ENCODE peak calls at places on chromosomes 16 and 17, in four cellular contexts. S is PC-3, A is SK-N-SH, F is OCI-LY7. Z is an unnamed sample.

GRCh38 chr17:28811594-28812135 is 30.9 kb downstream of the FAM222B start:
- DNase-seq in S (peak; percentile 7), A (peak; percentile 15), F (peak; percentile 19), Z (peak; percentile 40)

GRCh38 chr17:1485311-1485747 is 7.2 kb downstream of the MYO1C start:
- DNase-seq in S (peak; percentile 17), A (peak; percentile 80), F (peak; percentile 52), Z (peak; percentile 87)

GRCh38 chr17:15119928-15120327 is 145.2 kb downstream of the PMP22 start:
- DNase-seq in S (no peak), A (no peak), F (no peak), Z (peak; percentile 76)

GRCh38 chr16:57152096-57153093 is 33.4 kb downstream of the PSME3IP1 start:
- DNase-seq in S (no peak), A (no peak), F (no peak), Z (no peak)

GRCh38 chr17:49746791-49747490 is 17.0 kb downstream of the FAM117A start:
- DNase-seq in S (no peak), A (no peak), F (peak; percentile 86), Z (no peak)

GRCh38 chr17:49914096-49914490 is 54.9 kb upstream of the DLX4 start:
- DNase-seq in S (no peak), A (no peak), F (no peak), Z (peak; percentile 60)

GRCh38 chr16:48558269-48558915 is 51.6 kb downstream of the N4BP1 start:
- DNase-seq in S (no peak), A (no peak), F (no peak), Z (no peak)

GRCh38 chr17:48484850-48485249 is 46.0 kb downstream of the HOXB1 start:
- DNase-seq in S (peak; percentile 94), A (no peak), F (no peak), Z (no peak)

GRCh38 chr17:2481760-2482159 is 29.9 kb downstream of the METTL16 start:
- DNase-seq in S (no peak), A (no peak), F (no peak), Z (peak; percentile 45)

GRCh38 chr17:33469911-33470310 is 176.8 kb upstream of the ASIC2 start:
- DNase-seq in S (no peak), A (no peak), F (no peak), Z (no peak)

GRCh38 chr16:84294196-84295142 is at the start of gene WFDC1:
- DNase-seq in S (no peak), A (peak; percentile 68), F (no peak), Z (peak; percentile 37)

GRCh38 chr17:41914358-41914766 is 4.4 kb downstream of the ACLY start:
- DNase-seq in S (no peak), A (no peak), F (no peak), Z (peak; percentile 46)

GRCh38 chr17:58337126-58337599 is 8.6 kb upstream of the TSPOAP1 start:
- DNase-seq in S (no peak), A (peak; percentile 32), F (peak; percentile 81), Z (no peak)

GRCh38 chr16:12833939-12834338 is 30.3 kb upstream of the CPPED1 start:
- DNase-seq in S (peak; percentile 71), A (peak; percentile 11), F (no peak), Z (peak; percentile 16)

GRCh38 chr16:65704866-65705265 is 583.0 kb upstream of the CDH11 start:
- DNase-seq in S (no peak), A (no peak), F (no peak), Z (peak; percentile 8)

GRCh38 chr17:74339537-74340195 is 13.6 kb downstream of the KIF19 start:
- DNase-seq in S (no peak), A (no peak), F (no peak), Z (no peak)

GRCh38 chr17:61352771-61353170 is 46.9 kb upstream of the TBX2 start:
- DNase-seq in S (no peak), A (no peak), F (no peak), Z (peak; percentile 39)

DNA sequence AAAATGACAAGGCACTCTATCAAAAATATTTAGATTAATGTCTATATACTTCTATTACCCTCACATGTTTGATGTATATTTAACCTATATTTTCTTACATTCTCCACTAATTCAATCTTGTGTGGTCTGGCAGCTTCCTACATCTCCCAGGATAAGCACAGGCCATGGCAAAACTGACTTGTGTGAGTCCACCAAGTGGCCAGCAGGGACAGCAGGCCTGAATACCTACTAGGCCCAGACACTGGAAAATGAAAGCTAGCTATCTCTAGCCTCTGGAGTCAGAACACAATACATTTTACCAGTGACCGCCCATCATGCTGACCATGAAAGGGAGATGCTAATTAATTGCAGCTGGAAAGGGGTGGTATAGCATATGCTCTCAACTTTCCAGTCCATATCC is 132.3 kb downstream of the PCTP start:
- DNase-seq in S (no peak), A (peak; percentile 7), F (no peak), Z (peak; percentile 38)
- TF ChIP-seq EZH2phosphoT487 in S (no peak), A (no peak), F (no peak), Z (no peak)

GRCh38 chr16:3292604-3293003 is 9.3 kb downstream of the ZNF263 start:
- DNase-seq in S (peak; percentile 20), A (no peak), F (no peak), Z (no peak)
- H3K9me3 ChIP-seq in S (peaks cover 12% of the 10 kb centered on the region), A (peaks cover 18% of the 10 kb centered on the region), F (no peaks in the 10 kb centered on the region), Z (peaks cover 34% of the 10 kb centered on the region)

GRCh38 chr16:11250091-11250785 is 5.8 kb downstream of the SOCS1 start:
- DNase-seq in S (peak; percentile 19), A (no peak), F (no peak), Z (no peak)

GRCh38 chr16:11252482-11252931 is 3.5 kb downstream of the SOCS1 start:
- DNase-seq in S (no peak), A (no peak), F (no peak), Z (no peak)

GRCh38 chr16:11249233-11250061 is 6.6 kb downstream of the SOCS1 start:
- DNase-seq in S (no peak), A (no peak), F (no peak), Z (no peak)

GRCh38 chr16:11251525-11252481 is 4.2 kb downstream of the SOCS1 start:
- DNase-seq in S (no peak), A (no peak), F (no peak), Z (no peak)

DNA sequence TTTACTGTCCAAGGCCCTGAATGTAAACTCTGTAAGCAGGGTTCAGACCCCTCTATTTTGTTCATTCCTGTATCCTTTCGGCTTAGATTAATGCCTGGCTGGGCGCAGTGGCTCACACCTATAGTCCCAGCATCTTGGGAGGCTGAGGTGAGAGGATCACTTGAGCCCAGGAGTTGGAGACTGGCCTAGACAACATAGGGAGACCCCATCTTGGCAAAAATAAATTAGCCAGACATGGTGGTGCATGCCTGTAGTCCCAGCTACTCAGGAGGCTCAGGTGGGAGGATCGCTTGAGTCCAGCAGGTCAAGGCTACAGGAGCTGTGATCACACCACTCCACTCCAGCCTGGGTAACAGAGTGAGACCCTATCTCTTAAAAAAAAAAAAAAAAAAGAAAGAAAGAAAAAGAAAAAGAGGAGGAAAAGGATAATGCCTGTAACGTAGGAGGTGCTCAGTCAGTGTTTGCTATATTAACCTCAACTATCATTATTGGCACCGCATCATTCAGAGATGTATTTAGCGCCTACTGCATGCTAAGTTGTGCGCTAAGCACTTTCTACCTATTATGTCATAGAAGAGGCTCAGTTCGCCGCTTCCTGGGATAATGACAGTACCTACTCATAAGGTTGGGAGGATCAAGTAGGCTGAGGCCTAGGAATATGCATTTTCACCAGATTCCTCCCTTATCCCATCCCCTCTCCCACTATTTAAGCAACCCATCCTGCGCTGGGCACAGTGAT is 5.0 kb downstream of the SOCS1 start:
- DNase-seq in S (no peak), A (no peak), F (no peak), Z (no peak)
- TF ChIP-seq EZH2phosphoT487 in S (no peak), A (no peak), F (no peak), Z (no peak)

GRCh38 chr16:71449020-71449419 is 7.2 kb upstream of the TLE7 start:
- DNase-seq in S (no peak), A (no peak), F (no peak), Z (no peak)
- H3K9me3 ChIP-seq in S (peaks cover 34% of the 10 kb centered on the region), A (peaks cover 42% of the 10 kb centered on the region), F (no peaks in the 10 kb centered on the region), Z (peaks cover 37% of the 10 kb centered on the region)

GRCh38 chr17:64183815-64184397 is 54.0 kb upstream of the ERN1 start:
- DNase-seq in S (peak; percentile 56), A (no peak), F (no peak), Z (no peak)
- TF ChIP-seq EZH2phosphoT487 in S (no peak), A (no peak), F (no peak), Z (no peak)

GRCh38 chr16:67200491-67200890 is 1.6 kb downstream of the ELMO3 start:
- DNase-seq in S (no peak), A (no peak), F (no peak), Z (no peak)

GRCh38 chr16:67204076-67204475 is 5.1 kb downstream of the ELMO3 start:
- DNase-seq in S (no peak), A (no peak), F (no peak), Z (no peak)

GRCh38 chr16:67202426-67202825 is 3.5 kb downstream of the ELMO3 start:
- DNase-seq in S (no peak), A (no peak), F (no peak), Z (no peak)

GRCh38 chr16:67201411-67202345 is 2.7 kb downstream of the ELMO3 start:
- DNase-seq in S (no peak), A (no peak), F (no peak), Z (no peak)

DNA sequence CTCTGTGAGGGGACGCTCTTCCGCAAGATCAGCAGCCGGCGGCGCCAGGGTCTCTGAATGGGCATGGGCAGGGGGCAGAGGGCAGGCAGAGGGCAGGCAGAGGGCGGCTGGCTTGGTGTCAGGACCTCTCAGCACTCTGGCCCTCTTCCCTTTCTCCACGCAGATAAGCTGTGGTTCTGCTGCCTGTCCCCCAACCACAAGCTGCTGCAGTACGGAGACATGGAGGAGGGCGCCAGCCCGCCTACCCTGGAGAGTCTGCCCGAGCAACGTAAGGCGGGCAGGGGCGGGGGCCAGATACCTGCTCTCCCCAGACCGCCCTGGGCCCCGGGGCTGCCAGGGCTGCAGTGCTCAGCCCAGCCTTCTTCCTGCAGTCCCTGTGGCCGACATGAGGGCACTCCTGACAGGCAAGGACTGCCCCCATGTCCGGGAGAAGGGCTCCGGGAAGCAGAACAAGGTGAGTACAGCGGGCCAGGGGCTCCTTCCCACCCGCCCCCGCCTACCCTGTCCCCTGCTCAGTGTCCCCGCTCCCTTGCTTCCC is 4.1 kb downstream of the ELMO3 start:
- DNase-seq in S (no peak), A (no peak), F (no peak), Z (no peak)
- H3K9me3 ChIP-seq in S (no peaks in the 10 kb centered on the region), A (no peaks in the 10 kb centered on the region), F (no peaks in the 10 kb centered on the region), Z (no peaks in the 10 kb centered on the region)

DNA sequence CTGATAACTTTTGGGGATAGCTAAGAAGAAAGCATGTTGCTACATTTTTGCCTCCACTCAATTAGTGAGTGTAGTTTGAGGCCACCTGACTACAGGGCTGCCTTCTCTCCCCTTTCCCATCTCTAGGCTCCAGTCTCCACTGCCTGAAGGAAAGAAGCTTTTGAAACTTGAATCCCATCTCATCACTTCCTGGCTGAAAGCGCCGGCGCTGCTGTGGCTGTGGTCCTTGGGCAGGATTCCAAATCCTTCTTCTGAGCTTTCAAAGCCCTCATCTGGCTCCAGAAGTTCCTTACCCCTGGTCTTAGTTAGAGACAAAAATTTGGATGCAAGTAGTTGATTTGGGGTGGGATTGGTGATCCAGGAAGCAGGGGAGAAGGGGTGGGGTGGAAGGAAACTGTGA is 119.4 kb downstream of the FOXL1 start:
- DNase-seq in S (no peak), A (no peak), F (no peak), Z (no peak)
- TF ChIP-seq EZH2phosphoT487 in S (no peak), A (no peak), F (no peak), Z (no peak)

DNA sequence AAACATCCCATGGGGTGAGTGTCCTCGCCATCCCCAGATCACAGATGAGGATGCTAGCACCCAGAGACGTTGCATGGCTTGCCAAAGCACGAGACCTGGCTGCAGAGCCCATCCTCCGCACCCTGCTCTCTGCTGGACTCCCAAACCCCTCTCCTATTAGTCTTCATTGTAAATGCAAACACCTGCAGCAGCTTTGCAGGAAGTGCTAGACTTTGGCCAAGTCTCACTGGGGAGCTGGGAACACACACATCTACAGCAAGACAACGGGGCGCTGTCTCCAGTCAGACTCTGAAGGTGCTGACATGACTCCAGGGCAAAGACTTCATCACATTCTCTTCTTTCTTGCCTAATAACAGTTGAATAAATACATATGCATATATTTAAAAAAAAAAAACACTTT is 43.8 kb downstream of the CYTH1 start:
- DNase-seq in S (no peak), A (no peak), F (peak; percentile 77), Z (no peak)
- H3K9me3 ChIP-seq in S (no peaks in the 10 kb centered on the region), A (no peaks in the 10 kb centered on the region), F (no peaks in the 10 kb centered on the region), Z (no peaks in the 10 kb centered on the region)